ENCODE peak calls at places on chromosomes 1 and 21, in four cellular contexts. R, Z, K and E are unnamed samples.

GRCh38 chr1:58035523-58035922 is 511.0 kb downstream of the OMA1 start:
- DNase-seq in R (no peak), Z (no peak), K (peak; percentile 4), E (peak; percentile 50)

GRCh38 chr21:37257526-37257966 is 9.6 kb downstream of the VPS26C start:
- DNase-seq in R (no peak), Z (no peak), K (peak; percentile 57), E (no peak)

GRCh38 chr1:46198026-46198826 is at the start of gene POMGNT1:
- DNase-seq in R (peak; percentile 82), Z (no peak), K (peak; percentile 23), E (peak; percentile 35)

GRCh38 chr21:37461494-37461893 is 94.9 kb downstream of the DYRK1A start:
- DNase-seq in R (no peak), Z (peak; percentile 33), K (no peak), E (no peak)

GRCh38 chr1:176178316-176178715 is 28.8 kb downstream of the COP1 start:
- DNase-seq in R (no peak), Z (no peak), K (peak; percentile 3), E (no peak)

GRCh38 chr1:34825455-34826081 is 32.8 kb downstream of the GJA4 start:
- DNase-seq in R (peak; percentile 40), Z (no peak), K (peak; percentile 84), E (no peak)

GRCh38 chr1:30749691-30750583 is 7.6 kb downstream of the LAPTM5 start:
- DNase-seq in R (no peak), Z (no peak), K (no peak), E (no peak)

GRCh38 chr1:7407547-7407895 is 363.6 kb upstream of the VAMP3 start:
- DNase-seq in R (no peak), Z (no peak), K (no peak), E (no peak)

GRCh38 chr1:34547043-34547674 is 207.7 kb upstream of the GJB5 start:
- DNase-seq in R (peak; percentile 55), Z (no peak), K (peak; percentile 37), E (peak; percentile 63)

GRCh38 chr1:155322571-155322952 is 1.9 kb downstream of the RUSC1 start:
- DNase-seq in R (peak; percentile 73), Z (no peak), K (no peak), E (no peak)

GRCh38 chr1:220045356-220046051 is 801 bp downstream of the EPRS1 start:
- DNase-seq in R (no peak), Z (no peak), K (peak; percentile 4), E (no peak)

GRCh38 chr1:170669586-170670332 is 5.8 kb downstream of the PRRX1 start:
- DNase-seq in R (no peak), Z (no peak), K (no peak), E (no peak)

GRCh38 chr1:168116327-168116799 is 20.4 kb downstream of the GPR161 start:
- DNase-seq in R (no peak), Z (no peak), K (no peak), E (no peak)

GRCh38 chr21:44013380-44014088 is 1.4 kb downstream of the TRAPPC10 start:
- DNase-seq in R (no peak), Z (peak; percentile 32), K (no peak), E (no peak)

GRCh38 chr1:98669355-98670296 is 8.1 kb downstream of the SNX7 start:
- DNase-seq in R (no peak), Z (no peak), K (no peak), E (no peak)

GRCh38 chr1:233269656-233270055 is 25.9 kb downstream of the PCNX2 start:
- DNase-seq in R (no peak), Z (no peak), K (no peak), E (no peak)

GRCh38 chr1:156025873-156026272 is 5.1 kb upstream of the SSR2 start:
- DNase-seq in R (peak; percentile 73), Z (no peak), K (peak; percentile 62), E (peak; percentile 67)

GRCh38 chr1:33256335-33256700 is at the start of gene ZNF362:
- DNase-seq in R (peak; percentile 72), Z (no peak), K (no peak), E (peak; percentile 46)

GRCh38 chr1:71019248-71019647 is 28.4 kb downstream of the PTGER3 start:
- DNase-seq in R (no peak), Z (no peak), K (no peak), E (no peak)

GRCh38 chr1:17185485-17185860 is 19.5 kb upstream of the PADI1 start:
- DNase-seq in R (no peak), Z (no peak), K (no peak), E (no peak)

GRCh38 chr1:227923353-227924167 is 24.2 kb downstream of the WNT9A start:
- DNase-seq in R (no peak), Z (no peak), K (no peak), E (no peak)

GRCh38 chr1:29879217-29879616 is 642.9 kb downstream of the PTPRU start:
- DNase-seq in R (no peak), Z (no peak), K (no peak), E (no peak)

GRCh38 chr1:153441238-153441755 is 19.2 kb downstream of the S100A7 start:
- DNase-seq in R (no peak), Z (no peak), K (no peak), E (no peak)

GRCh38 chr21:44510508-44511218 is 29.3 kb downstream of the KRTAP10-1 start:
- DNase-seq in R (peak; percentile 91), Z (no peak), K (peak; percentile 57), E (peak; percentile 70)

GRCh38 chr1:21258331-21259134 is 31.7 kb downstream of the ECE1 start:
- DNase-seq in R (no peak), Z (no peak), K (no peak), E (no peak)

GRCh38 chr1:236426215-236426614 is 32.1 kb downstream of the EDARADD start:
- DNase-seq in R (no peak), Z (no peak), K (no peak), E (no peak)

GRCh38 chr1:155889566-155889965 is 21.6 kb downstream of the RIT1 start:
- DNase-seq in R (no peak), Z (no peak), K (no peak), E (no peak)

GRCh38 chr1:220734571-220735326 is 13.4 kb upstream of the MTARC2 start:
- DNase-seq in R (no peak), Z (no peak), K (peak; percentile 86), E (no peak)

GRCh38 chr1:221736714-221737113 is 5.2 kb downstream of the DUSP10 start:
- DNase-seq in R (no peak), Z (no peak), K (no peak), E (no peak)

DNA sequence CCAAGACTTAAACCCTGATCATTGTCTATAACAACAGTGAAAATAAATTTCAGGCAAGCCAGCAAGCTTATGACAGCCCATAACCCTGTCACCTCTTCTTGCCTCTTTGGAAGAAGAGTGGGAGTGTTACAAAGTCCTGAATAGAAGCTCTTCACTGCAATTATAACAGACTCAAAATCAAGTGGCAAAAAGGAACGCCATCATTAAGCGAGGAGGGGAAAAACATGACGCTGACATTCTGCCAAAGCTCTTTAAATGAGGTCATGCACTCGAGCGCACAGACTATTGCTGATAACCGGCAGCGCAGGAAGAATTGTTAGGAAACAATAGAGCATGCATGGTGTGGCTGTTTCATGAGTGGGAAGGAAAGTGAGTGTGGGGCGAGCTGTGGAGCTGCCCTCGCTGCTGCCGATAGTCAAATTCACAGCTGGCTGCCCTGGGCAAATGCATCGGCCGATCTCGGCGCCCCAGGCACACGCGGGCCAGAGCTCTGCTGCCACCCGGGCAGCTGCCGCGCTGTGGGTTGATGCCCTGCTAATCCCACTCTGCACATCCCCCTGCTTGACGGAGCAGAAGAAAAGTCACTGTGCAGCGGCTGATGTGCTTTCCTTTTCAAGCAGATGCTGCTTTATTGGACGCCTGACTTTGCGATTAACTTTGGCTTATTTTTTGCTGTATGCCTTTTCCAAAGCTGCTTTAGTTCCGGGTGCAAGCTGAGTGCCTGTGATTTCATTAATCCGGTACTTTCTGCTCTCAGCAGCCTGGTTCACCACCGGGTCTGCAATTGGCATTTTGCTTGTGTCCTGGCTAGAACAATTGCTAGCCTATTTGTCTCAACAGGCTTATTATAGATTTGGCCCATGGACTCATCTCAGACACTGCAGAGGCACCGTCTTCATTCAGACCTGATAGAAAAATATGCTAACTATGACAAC is 102.4 kb upstream of the ST6GALNAC5 start:
- DNase-seq in R (no peak), Z (no peak), K (no peak), E (no peak)
- H3K9ac ChIP-seq in R (no peak overlapping the region), Z (no peak overlapping the region), K (no peak overlapping the region), E (no peak overlapping the region)

GRCh38 chr1:1629430-1630190 is 2.4 kb upstream of the MMP23B start:
- DNase-seq in R (peak; percentile 76), Z (no peak), K (no peak), E (no peak)
- TF ChIP-seq SUZ12 in R (no peak), Z (no peak), K (no peak), E (no peak)

GRCh38 chr1:178576841-178577240 is 63.9 kb downstream of the TEX35 start:
- DNase-seq in R (no peak), Z (no peak), K (no peak), E (no peak)
- H3K4me1 ChIP-seq in R (peaks cover 15% of the 10 kb centered on the region), Z (peaks cover 72% of the 10 kb centered on the region), K (peaks cover 2% of the 10 kb centered on the region), E (peaks cover 8% of the 10 kb centered on the region)

GRCh38 chr1:241167121-241167619 is 189.8 kb downstream of the RGS7 start:
- DNase-seq in R (no peak), Z (no peak), K (no peak), E (no peak)
- H3K9ac ChIP-seq in R (no peak overlapping the region), Z (no peak overlapping the region), K (no peak overlapping the region), E (no peak overlapping the region)

DNA sequence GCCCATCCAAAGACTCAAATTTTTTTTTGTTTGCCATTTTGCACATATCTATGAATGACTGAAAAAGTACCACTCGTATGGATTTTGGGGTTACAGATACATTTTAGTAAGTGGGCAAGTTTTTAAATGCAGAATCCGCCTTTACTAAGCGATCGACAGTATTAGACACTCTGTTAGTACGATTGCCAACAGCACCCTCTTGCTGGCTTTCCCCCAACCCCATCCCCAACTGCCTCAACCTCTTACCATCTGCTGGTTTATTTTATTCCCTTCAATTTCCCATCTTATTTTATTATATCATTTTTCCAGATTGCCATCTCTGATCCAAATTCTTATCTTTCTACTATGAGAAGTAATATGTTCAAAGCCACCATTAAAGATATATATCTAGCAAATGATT is 244.8 kb downstream of the LRRIQ3 start:
- DNase-seq in R (no peak), Z (no peak), K (no peak), E (no peak)
- TF ChIP-seq SUZ12 in R (no peak), Z (no peak), K (no peak), E (no peak)

GRCh38 chr1:110380667-110381283 is 10.1 kb downstream of the SLC16A4 start:
- DNase-seq in R (no peak), Z (no peak), K (no peak), E (no peak)
- H3K4me1 ChIP-seq in R (no peaks in the 10 kb centered on the region), Z (peaks cover 19% of the 10 kb centered on the region), K (no peaks in the 10 kb centered on the region), E (no peaks in the 10 kb centered on the region)

GRCh38 chr1:26413031-26413430 is 2.4 kb downstream of the LIN28A start:
- DNase-seq in R (no peak), Z (no peak), K (no peak), E (no peak)
- H3K9ac ChIP-seq in R (peak overlapping the region; percentile 30), Z (no peak overlapping the region), K (no peak overlapping the region), E (peak overlapping the region; percentile 100)